ENCODE peak calls at places on chromosomes 11 and 22, in eight cellular contexts. B, O, Q, X, S, E, K and Y are unnamed samples.

GRCh38 chr11:117154468-117154867 is 10.4 kb downstream of the PAFAH1B2 start:
- DNase-seq in X (no peak), K (no peak), B (no peak), E (no peak), Q (no peak), O (no peak), S (no peak), Y (no peak)

GRCh38 chr11:65487467-65488272 is 11.2 kb upstream of the MALAT1 start:
- DNase-seq in B (peak), K (peak), Q (peak), E (peak), S (peak), O (peak), X (peak), Y (peak)

GRCh38 chr11:100573911-100574513 is 113.1 kb upstream of the ARHGAP42 start:
- DNase-seq in S (no peak), Q (no peak), O (no peak), B (no peak), K (no peak), X (no peak), E (peak), Y (no peak)

GRCh38 chr22:25192406-25192805 is 7.3 kb upstream of the CRYBB3 start:
- DNase-seq in O (no peak), E (no peak), X (no peak), B (no peak), K (no peak), Q (no peak), S (no peak), Y (no peak)

GRCh38 chr11:57290288-57290687 is 34.5 kb downstream of the TNKS1BP1 start:
- DNase-seq in E (peak), Q (peak), S (no peak), X (no peak), O (peak), K (no peak), B (peak), Y (no peak)

GRCh38 chr11:77776455-77776854 is 44.1 kb downstream of the RSF1 start:
- DNase-seq in E (peak), K (no peak), Q (no peak), S (peak), O (peak), X (no peak), B (peak), Y (no peak)

GRCh38 chr11:116513894-116514293 is 258.9 kb downstream of the BUD13 start:
- DNase-seq in Q (peak), K (no peak), E (peak), S (peak), O (peak), X (no peak), B (peak), Y (no peak)

GRCh38 chr11:122979103-122979814 is 2.4 kb downstream of the BSX start:
- DNase-seq in X (no peak), B (no peak), K (no peak), Q (no peak), S (no peak), E (no peak), O (no peak), Y (no peak)

GRCh38 chr11:69666261-69666660 is 8.9 kb downstream of the LTO1 start:
- DNase-seq in S (no peak), K (peak), Q (no peak), B (no peak), O (no peak), E (no peak), X (peak), Y (no peak)

GRCh38 chr11:68872216-68873003 is 30.7 kb upstream of the CPT1A start:
- DNase-seq in S (no peak), E (peak), X (no peak), O (peak), B (peak), K (no peak), Q (peak), Y (no peak)

GRCh38 chr11:64250875-64251721 is at the start of gene PLCB3:
- DNase-seq in Q (peak), E (no peak), S (no peak), O (peak), K (peak), B (no peak), X (peak), Y (no peak)

GRCh38 chr22:24230911-24231656 is 13.8 kb downstream of the GGT5 start:
- DNase-seq in O (peak), K (peak), Q (no peak), B (no peak), E (no peak), X (peak), S (no peak), Y (no peak)

GRCh38 chr22:27720860-27721259 is 80.7 kb downstream of the MN1 start:
- DNase-seq in B (no peak), K (peak), Q (no peak), S (no peak), X (no peak), O (no peak), E (no peak), Y (no peak)

GRCh38 chr11:88312665-88313064 is 24.9 kb downstream of the CTSC start:
- DNase-seq in O (peak), Q (peak), X (no peak), S (no peak), K (no peak), E (peak), B (peak), Y (no peak)

GRCh38 chr22:49326558-49326957 is 501.1 kb downstream of the BRD1 start:
- DNase-seq in O (no peak), K (no peak), B (no peak), Q (no peak), X (no peak), E (no peak), S (no peak), Y (no peak)

GRCh38 chr11:39304586-39304985 is 2154.9 kb downstream of the LRRC4C start:
- DNase-seq in X (no peak), S (no peak), E (no peak), K (no peak), O (no peak), B (no peak), Q (no peak), Y (no peak)

GRCh38 chr22:39502789-39503464 is 837 bp downstream of the MIEF1 start:
- DNase-seq in S (no peak), B (no peak), K (no peak), Q (no peak), O (no peak), X (no peak), E (no peak), Y (no peak)

DNA sequence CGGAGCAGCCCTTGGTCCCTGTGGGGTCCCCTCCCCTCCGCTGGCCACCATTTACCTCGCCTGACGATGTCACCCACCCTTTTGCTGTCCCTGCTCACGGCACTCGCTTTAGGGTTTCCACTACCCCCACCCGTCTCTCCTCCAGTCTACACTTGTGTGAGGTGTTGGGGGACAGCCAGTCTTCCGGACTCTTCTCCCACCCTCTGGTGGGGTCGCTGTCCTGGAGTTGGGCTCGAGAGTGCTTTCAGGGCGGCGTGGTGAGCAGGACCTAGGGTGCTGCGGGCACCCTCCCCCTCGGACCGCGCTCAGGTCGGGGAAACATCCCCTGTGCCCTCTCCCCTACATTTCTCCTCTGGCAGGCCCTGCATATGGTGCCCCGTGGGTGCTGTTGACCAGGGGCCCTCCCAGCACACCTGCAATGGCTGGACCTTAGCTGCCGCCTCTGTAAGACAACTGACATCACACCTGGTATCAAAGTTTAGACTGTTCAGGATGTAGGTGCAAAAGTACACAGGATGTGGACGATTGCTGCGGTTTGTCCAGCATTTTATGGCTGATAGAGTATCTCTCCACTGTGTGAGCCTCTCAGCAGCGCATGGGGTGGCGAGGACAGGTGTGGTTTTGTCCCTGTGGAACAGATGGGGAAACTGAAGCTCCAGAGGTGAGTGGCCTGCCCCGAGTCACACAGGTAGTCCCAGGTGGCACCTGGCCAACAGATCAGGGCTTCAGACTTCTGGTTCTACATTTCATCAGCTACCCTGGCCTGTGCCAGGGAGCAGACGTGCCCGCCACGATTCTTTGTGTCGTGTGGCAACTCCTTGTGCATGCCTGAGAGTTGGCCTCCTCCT is 1.1 kb downstream of the GRK2 start:
- DNase-seq in X (peak), O (no peak), Q (no peak), S (no peak), K (peak), B (no peak), E (no peak), Y (no peak)
- TF ChIP-seq CTCF in X (no peak), O (no peak), Q (no peak), S (no peak), K (no peak), B (no peak), E (no peak), Y (no peak)

DNA sequence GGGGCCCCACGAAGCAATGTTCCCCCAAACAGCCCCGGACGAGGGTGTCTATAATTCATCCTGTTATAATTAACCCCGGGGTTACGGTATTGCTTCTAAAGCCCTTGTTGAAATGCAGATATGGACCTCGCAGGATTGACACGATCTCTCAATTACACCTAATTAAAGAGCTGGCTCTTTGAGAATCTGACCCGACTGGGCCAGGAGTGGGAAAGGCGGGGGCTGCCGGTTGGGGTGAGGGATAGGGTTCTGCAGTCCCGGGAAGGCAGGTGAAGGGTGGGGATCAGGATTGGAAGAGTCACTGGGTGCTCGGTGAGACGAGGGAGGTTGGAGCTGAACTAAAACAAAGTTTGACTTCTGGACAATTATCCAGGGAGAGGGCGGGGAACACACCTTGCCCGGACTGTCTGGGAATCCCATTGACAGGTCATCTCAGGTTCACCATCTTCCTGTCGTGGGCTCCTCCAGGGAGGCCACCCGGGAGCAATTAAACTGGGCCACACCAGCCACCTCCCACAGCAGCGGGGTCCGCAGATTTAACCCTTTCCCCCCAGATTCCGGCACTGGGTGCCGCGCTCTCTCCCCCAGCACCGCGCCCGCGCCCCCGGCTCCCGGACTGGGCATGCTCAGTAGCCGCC is 368 bp upstream of the ELMOD1 start:
- DNase-seq in Q (no peak), O (no peak), B (no peak), S (no peak), E (no peak), K (no peak), X (no peak), Y (no peak)
- H3K4me3 ChIP-seq in Q (peak), O (peak), B (peak), S (peak), E (peak), K (peak), X (peak), Y (peak)

DNA sequence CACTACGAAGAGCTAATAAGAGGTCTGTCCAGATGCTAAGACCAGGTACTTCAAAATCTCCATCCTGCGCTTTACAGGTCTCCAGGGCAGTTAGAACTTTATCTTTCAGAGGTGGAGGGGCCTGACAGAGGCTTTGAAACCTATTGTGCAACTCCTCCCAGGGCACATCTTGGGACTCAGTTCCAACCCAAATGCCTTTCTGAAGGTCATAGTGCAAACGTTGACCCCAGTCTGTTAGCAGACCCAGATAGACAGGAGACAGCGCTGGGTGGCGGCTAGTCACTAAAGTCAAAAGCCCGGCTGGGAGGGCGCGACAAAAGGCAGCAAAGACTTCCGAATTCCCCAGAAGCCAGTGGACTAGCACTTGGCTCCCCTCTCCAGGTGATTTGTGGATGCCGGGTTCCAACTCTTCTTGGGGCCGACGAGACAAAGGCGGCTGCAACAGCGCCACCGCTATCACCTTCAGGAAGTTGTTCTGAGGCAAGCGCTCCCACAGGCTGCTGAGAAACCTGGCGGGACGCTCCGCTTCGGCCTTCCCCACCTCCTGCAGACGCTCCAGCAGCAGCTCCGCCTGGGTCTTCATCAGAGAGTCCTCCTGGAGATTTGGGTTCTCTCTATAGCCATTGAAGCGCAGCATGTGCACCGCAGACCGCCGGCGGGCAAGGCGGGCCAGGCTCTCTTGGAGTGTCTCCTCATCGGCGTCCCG is 728 bp downstream of the FANCF start:
- DNase-seq in B (peak), K (peak), Q (peak), X (peak), E (peak), S (peak), O (peak), Y (peak)
- TF ChIP-seq CTCF in B (peak), K (peak), Q (peak), X (peak), E (peak), S (no peak), O (peak), Y (peak)

GRCh38 chr11:86174101-86175046 is 70.2 kb upstream of the EED start:
- DNase-seq in K (peak), E (peak), Q (peak), O (peak), X (peak), S (no peak), B (peak), Y (peak)
- H3K4me3 ChIP-seq in K (no peak), E (no peak), Q (no peak), O (no peak), X (no peak), S (no peak), B (no peak), Y (no peak)

DNA sequence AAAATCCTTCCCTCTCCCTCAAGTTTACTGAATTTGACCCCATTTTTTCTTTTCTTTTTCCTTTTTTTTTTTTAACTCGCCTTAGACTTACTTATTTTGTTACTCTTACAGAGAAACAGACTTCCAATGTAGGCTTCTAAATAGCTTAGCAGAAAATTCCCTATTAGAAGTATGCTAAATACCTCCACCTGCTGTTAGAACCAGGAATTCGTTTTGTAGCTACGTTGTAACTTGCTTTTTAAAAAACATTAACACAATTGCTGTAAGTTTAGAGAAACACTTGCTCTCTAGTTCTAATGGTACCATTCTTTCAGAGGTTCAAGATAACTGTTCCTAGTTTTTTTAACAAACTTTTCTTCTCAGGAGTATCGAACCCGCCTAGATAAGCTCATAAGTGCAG is 324.2 kb downstream of the DCDC1 start:
- DNase-seq in S (peak), B (peak), E (peak), O (peak), Q (peak), K (peak), X (no peak), Y (no peak)
- TF ChIP-seq CTCF in S (peak), B (peak), E (peak), O (peak), Q (no peak), K (peak), X (no peak), Y (peak)

DNA sequence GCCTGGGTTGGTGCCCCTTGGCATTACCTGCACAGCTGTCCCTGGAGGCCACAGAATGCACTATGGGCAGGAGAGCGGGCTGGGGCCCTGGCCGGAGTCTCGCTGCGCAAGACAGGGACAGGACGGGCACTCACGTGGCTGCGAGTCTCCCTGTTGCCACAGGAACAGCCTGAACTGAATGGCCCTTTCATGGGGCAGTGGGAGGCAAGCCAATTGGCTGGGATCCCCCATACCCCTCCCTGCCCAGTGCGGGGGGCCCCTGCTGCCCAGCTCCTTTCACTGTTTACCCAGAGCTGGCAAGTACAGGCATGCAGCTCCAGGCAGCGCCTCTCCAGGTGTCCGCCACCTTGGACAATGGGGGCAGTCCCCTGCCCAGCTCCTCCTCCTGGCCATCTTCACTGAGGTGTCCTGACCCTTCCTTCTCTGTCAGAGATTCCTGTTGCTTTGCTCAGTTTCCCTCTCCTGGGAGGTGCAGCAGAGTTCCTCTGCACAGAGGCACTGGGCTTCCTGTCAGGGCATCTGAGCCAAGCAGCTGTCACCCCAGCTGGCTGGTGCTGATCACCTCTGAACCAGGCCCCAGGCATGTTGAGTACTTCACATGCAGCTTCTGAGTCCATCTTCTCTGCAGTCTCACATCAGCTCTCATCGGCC is 5.2 kb downstream of the USP2 start:
- DNase-seq in B (no peak), S (no peak), E (no peak), X (peak), K (peak), O (no peak), Q (no peak), Y (no peak)
- H3K4me3 ChIP-seq in B (no peak), S (no peak), E (no peak), X (no peak), K (no peak), O (no peak), Q (no peak), Y (peak)

GRCh38 chr22:46346680-46347405 is 11.3 kb downstream of the TRMU start:
- DNase-seq in E (no peak), B (no peak), S (no peak), O (no peak), X (no peak), Q (no peak), K (no peak), Y (no peak)
- TF ChIP-seq CTCF in E (no peak), B (no peak), S (no peak), O (no peak), X (no peak), Q (no peak), K (no peak), Y (no peak)